ENCODE peak calls at places on chromosomes 1 and 21, in seven cellular contexts. A, T, I, O, H, G and Y are unnamed samples. For H3K4me1, the result is how much of the 10 kb centered on the place peaks cover.

GRCh38 chr21:32886339-32886738 is 114.8 kb upstream of the PAXBP1 start:
- DNase-seq in O (no peak), I (no peak), H (no peak), A (no peak), T (no peak), G (no peak), Y (no peak)

GRCh38 chr1:69120828-69121227 is 446.9 kb upstream of the LRRC7 start:
- DNase-seq in A (no peak), I (no peak), T (no peak), H (no peak), G (no peak), O (no peak), Y (no peak)

GRCh38 chr1:162696286-162696862 is 64.1 kb downstream of the DDR2 start:
- DNase-seq in O (peak), G (peak), I (peak), T (peak), H (no peak), A (peak), Y (peak)

GRCh38 chr21:40531016-40531415 is 315.9 kb downstream of the DSCAM start:
- DNase-seq in G (no peak), A (no peak), T (no peak), O (no peak), I (no peak), H (peak), Y (no peak)

GRCh38 chr1:26541816-26542711 is 12.5 kb downstream of the RPS6KA1 start:
- DNase-seq in T (no peak), O (peak), A (peak), H (peak), I (peak), G (no peak), Y (peak)

GRCh38 chr1:212157252-212157651 is 121.7 kb downstream of the DTL start:
- DNase-seq in T (no peak), G (no peak), H (no peak), A (no peak), I (no peak), O (no peak), Y (no peak)

GRCh38 chr21:15730484-15731242 is 881 bp downstream of the USP25 start:
- DNase-seq in T (no peak), H (peak), I (no peak), O (peak), G (peak), A (peak), Y (no peak)

GRCh38 chr1:7044471-7044805 is 259.2 kb downstream of the CAMTA1 start:
- DNase-seq in A (no peak), T (no peak), G (no peak), O (no peak), I (no peak), H (no peak), Y (peak)

GRCh38 chr21:23217597-23217996 is 2219.4 kb downstream of the NCAM2 start:
- DNase-seq in G (no peak), I (no peak), O (peak), T (no peak), A (no peak), H (no peak), Y (no peak)

GRCh38 chr1:219492676-219493075 is 120.2 kb downstream of the ZC3H11B start:
- DNase-seq in G (no peak), O (no peak), A (peak), T (no peak), I (no peak), H (peak), Y (no peak)

GRCh38 chr1:1627261-1627841 is 4.6 kb upstream of the MMP23B start:
- DNase-seq in T (no peak), O (no peak), I (no peak), A (no peak), H (no peak), G (no peak), Y (peak)

GRCh38 chr1:100353988-100354387 is 1.7 kb downstream of the CDC14A start:
- DNase-seq in G (no peak), H (peak), I (peak), T (no peak), O (peak), A (peak), Y (no peak)

DNA sequence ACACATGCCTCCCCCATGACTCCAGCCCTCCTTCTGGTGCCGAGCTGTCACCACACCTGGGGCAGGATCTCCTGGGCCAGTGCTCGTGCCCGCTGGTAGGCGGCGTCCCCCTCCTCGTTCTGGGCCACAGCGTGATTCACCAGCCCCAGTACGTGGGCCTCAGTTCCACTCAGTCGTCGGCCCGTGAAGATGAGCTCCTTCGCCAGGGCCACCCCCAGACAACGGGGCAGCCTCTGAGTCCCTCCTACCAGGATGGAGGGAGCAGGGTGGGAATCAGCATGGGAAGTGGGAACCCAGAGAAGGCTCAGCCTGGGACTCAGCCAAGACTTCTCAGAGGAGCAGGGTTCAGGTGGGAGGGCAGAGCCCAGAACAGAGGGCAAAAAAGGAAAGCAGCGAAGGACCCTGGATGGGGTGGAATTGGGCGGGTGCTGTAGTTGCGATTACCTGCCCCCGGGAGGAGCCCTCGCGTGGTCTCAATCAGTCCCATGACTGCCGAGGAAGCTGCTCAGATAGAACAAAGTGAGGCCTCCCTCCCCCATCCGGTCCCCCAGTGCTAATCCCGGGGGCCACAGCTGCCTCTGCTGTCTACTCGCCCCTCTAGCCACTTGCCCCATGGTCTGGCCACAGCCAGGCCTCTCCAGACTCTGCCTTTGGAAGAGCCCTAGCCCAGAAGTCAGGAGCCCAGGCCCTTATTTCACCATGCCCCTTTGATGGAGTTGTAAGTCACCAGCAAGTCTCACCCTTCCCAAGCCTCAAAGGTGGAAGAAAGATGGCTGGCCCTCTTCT is 16.8 kb downstream of the ECHDC2 start:
- DNase-seq in G (no peak), A (no peak), T (peak), I (no peak), H (no peak), O (peak), Y (peak)
- H2AK5ac ChIP-seq in G (peak), A (no peak), T (peak), I (no peak), H (no peak), O (no peak), Y (no peak)

GRCh38 chr1:205314986-205315618 is 6.4 kb downstream of the NUAK2 start:
- DNase-seq in O (no peak), H (no peak), T (no peak), I (no peak), A (no peak), G (no peak), Y (no peak)
- H3K4me1 ChIP-seq in O (under half), H (under half), T (under half), I (under half), A (under half), G (half or more), Y (under half)

DNA sequence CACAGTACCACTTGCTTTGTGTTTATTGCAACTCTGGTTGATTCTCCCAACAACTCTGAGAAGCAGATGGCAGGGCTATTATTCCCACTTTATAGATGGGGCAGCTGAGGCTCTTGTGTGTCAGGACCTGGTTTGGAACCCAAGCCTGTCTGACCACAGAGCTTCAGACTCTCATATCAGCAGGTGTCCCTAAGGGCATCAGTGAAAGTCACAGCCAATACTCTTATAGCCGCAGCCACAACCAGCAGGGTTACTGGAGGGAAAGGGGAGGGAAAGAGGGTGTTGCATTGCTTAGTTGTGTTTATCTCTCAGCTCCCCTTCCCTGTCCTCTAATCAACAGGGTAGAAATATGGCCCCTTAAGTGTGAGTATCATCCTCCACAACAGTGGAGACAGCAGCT is 304.0 kb downstream of the RRAGC start:
- DNase-seq in O (no peak), A (no peak), H (no peak), T (no peak), I (no peak), G (no peak), Y (no peak)
- H2BK5ac ChIP-seq in O (no peak), A (no peak), H (no peak), T (no peak), I (no peak), G (no peak), Y (no peak)

DNA sequence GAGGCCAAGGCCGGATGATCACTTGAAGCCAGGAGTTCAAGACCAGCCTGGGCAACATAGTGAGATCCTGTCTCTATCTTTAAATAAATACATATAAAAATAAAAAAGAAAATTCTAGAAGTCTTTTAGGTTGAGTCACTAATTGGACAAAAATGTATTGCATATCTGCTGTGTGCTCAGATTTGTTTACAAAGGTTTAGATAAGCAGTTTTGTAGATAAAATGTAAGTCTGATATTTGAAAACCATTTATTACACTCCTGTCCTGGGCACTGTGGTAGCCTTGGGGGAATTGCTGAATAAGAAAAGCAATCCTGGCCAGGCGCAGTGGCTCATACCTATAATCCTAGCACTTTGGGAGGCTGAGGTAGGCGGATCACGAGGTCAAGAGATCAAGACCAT is 11.6 kb downstream of the GMEB1 start:
- DNase-seq in I (peak), O (no peak), G (no peak), H (no peak), T (no peak), A (no peak), Y (no peak)
- H2AK5ac ChIP-seq in I (no peak), O (no peak), G (no peak), H (no peak), T (no peak), A (no peak), Y (no peak)

GRCh38 chr1:22089787-22090186 is 37.3 kb downstream of the CDC42 start:
- DNase-seq in I (no peak), G (no peak), A (no peak), T (no peak), H (no peak), O (peak), Y (no peak)
- H3K4me1 ChIP-seq in I (under half), G (under half), A (under half), T (under half), H (under half), O (under half), Y (under half)

GRCh38 chr1:234782057-234782800 is 172.3 kb upstream of the IRF2BP2 start:
- DNase-seq in O (no peak), G (no peak), H (no peak), I (peak), A (peak), T (no peak), Y (peak)
- H2BK5ac ChIP-seq in O (no peak), G (no peak), H (no peak), I (no peak), A (no peak), T (no peak), Y (no peak)

GRCh38 chr1:55962472-55962871 is 616.9 kb downstream of the PLPP3 start:
- DNase-seq in H (no peak), A (no peak), I (no peak), T (no peak), O (no peak), G (no peak), Y (no peak)
- H2AK5ac ChIP-seq in H (no peak), A (no peak), I (no peak), T (no peak), O (no peak), G (no peak), Y (no peak)

DNA sequence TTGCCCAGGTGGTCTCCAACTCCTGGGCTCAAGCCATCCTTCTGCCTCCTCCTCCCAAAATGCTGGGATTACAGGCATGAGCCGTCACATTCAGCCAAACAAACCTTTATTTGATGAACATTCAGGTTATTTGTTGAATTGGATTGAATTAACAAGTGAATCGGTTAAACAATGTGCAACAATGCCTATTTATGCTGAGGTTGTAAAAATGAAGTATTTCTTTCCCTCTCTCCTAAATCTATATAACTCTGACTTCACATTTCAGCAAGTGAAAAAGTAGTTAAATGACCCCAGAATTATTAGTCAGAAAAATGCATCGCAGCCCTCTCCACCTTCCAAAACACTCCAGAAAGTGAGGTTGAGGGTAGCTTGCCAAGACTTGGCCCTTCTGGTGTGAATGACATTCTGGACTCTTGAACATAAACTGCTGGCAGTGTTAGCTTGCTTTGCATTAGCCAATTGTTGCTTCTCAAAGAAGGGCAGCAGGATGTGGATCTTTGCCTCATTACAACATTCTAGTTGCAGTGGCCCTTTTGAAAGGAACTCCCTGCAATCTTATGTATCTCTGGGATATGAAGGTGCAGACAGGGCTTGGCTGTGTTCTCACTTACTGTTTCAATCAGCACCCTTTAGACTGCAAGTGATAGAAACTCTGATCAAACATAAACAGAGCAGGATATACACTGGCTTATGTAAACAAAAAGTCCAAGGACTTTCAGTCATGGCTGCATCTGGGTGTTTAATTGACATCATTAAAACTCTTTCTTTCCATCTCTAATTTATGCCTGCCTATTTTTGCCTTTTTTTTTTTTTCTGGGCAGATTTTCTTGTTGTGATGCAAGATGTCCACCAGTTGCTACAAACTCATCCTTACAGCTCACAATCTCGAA is 22.4 kb downstream of the EDN2 start:
- DNase-seq in G (no peak), H (no peak), I (no peak), T (no peak), O (no peak), A (peak), Y (no peak)
- H3K4me1 ChIP-seq in G (under half), H (under half), I (under half), T (under half), O (under half), A (under half), Y (under half)

GRCh38 chr1:214570442-214570841 is 19.0 kb upstream of the PTPN14 start:
- DNase-seq in G (no peak), O (no peak), A (peak), T (no peak), H (peak), I (peak), Y (no peak)
- H2BK5ac ChIP-seq in G (no peak), O (no peak), A (no peak), T (no peak), H (no peak), I (peak), Y (no peak)